ENCODE peak calls at places on chromosomes 1 and 21, in five cellular contexts. N is SK-N-SH, P is GM12878, O is K562, J is GM23338. K is an unnamed sample.
A peak's percentile ranks its signal among the peaks of the same experiment; 100 is the strongest.

GRCh38 chr1:46301406-46302090 is 1.9 kb downstream of the LRRC41 start:
- DNase-seq in N (peak; percentile 66), P (no peak), O (peak; percentile 74), J (peak; percentile 54), K (no peak)

GRCh38 chr1:39544327-39544726 is 32.3 kb downstream of the PABPC4 start:
- DNase-seq in N (no peak), P (no peak), O (no peak), J (no peak), K (no peak)

GRCh38 chr1:207077470-207078377 is 10.9 kb upstream of the C4BPB start:
- DNase-seq in N (peak; percentile 59), P (peak; percentile 53), O (peak; percentile 83), J (peak; percentile 74), K (peak; percentile 51)

GRCh38 chr1:40059960-40060337 is 19.4 kb downstream of the CAP1 start:
- DNase-seq in N (no peak), P (no peak), O (no peak), J (no peak), K (no peak)

GRCh38 chr1:173392895-173393654 is 84.1 kb upstream of the PRDX6 start:
- DNase-seq in N (no peak), P (no peak), O (no peak), J (no peak), K (peak; percentile 28)

GRCh38 chr1:156608036-156608674 is 6.9 kb upstream of the GPATCH4 start:
- DNase-seq in N (peak; percentile 65), P (peak; percentile 62), O (peak; percentile 58), J (peak; percentile 92), K (peak; percentile 66)

GRCh38 chr1:93816970-93817738 is 61.9 kb downstream of the DNTTIP2 start:
- DNase-seq in N (peak; percentile 80), P (no peak), O (no peak), J (no peak), K (no peak)

GRCh38 chr1:36248250-36248894 is 24.1 kb downstream of the THRAP3 start:
- DNase-seq in N (no peak), P (no peak), O (no peak), J (no peak), K (peak; percentile 75)

GRCh38 chr1:181090653-181091126 is 2.2 kb downstream of the IER5 start:
- DNase-seq in N (no peak), P (no peak), O (peak; percentile 49), J (no peak), K (no peak)

GRCh38 chr1:11898831-11899467 is 27.3 kb downstream of the KIAA2013 start:
- DNase-seq in N (no peak), P (no peak), O (peak; percentile 50), J (peak; percentile 83), K (no peak)

GRCh38 chr1:214216779-214217178 is 64.2 kb upstream of the SMYD2 start:
- DNase-seq in N (no peak), P (no peak), O (no peak), J (no peak), K (no peak)

GRCh38 chr1:236980673-236981072 is 23.6 kb downstream of the MT1HL1 start:
- DNase-seq in N (no peak), P (no peak), O (no peak), J (no peak), K (no peak)

GRCh38 chr1:201059871-201060555 is 36.5 kb upstream of the KIF21B start:
- DNase-seq in N (no peak), P (no peak), O (peak; percentile 37), J (no peak), K (no peak)

GRCh38 chr1:212753766-212754165 is 37.8 kb downstream of the NSL1 start:
- DNase-seq in N (no peak), P (no peak), O (no peak), J (peak; percentile 25), K (no peak)

GRCh38 chr1:7424352-7424890 is 346.7 kb upstream of the VAMP3 start:
- DNase-seq in N (no peak), P (no peak), O (no peak), J (no peak), K (no peak)

GRCh38 chr1:201461783-201462441 is 7.1 kb downstream of the PHLDA3 start:
- DNase-seq in N (no peak), P (no peak), O (peak; percentile 89), J (no peak), K (peak; percentile 68)

GRCh38 chr1:207995576-207995975 is 84.7 kb upstream of the CD34 start:
- DNase-seq in N (no peak), P (no peak), O (no peak), J (no peak), K (no peak)

GRCh38 chr1:5856246-5856815 is 135.9 kb downstream of the NPHP4 start:
- DNase-seq in N (no peak), P (no peak), O (peak; percentile 39), J (peak; percentile 14), K (peak; percentile 4)

GRCh38 chr21:43467785-43468184 is 40.9 kb upstream of the SIK1 start:
- DNase-seq in N (no peak), P (no peak), O (no peak), J (no peak), K (no peak)

GRCh38 chr1:214520544-214521165 is 30.7 kb downstream of the PTPN14 start:
- DNase-seq in N (no peak), P (no peak), O (no peak), J (no peak), K (no peak)

GRCh38 chr1:15417365-15417934 is 7.8 kb downstream of the EFHD2 start:
- DNase-seq in N (peak; percentile 41), P (no peak), O (peak; percentile 62), J (no peak), K (no peak)

GRCh38 chr1:48471603-48472576 is at the start of gene SPATA6:
- DNase-seq in N (peak; percentile 97), P (peak; percentile 24), O (peak; percentile 99), J (peak; percentile 98), K (peak; percentile 85)

GRCh38 chr1:13892671-13893325 is 192.8 kb downstream of the PRDM2 start:
- DNase-seq in N (peak; percentile 63), P (no peak), O (no peak), J (peak; percentile 56), K (no peak)

GRCh38 chr1:15173863-15174614 is 20.5 kb downstream of the TMEM51 start:
- DNase-seq in N (no peak), P (no peak), O (no peak), J (no peak), K (no peak)

GRCh38 chr1:203401151-203401550 is 50.2 kb upstream of the FMOD start:
- DNase-seq in N (no peak), P (no peak), O (no peak), J (no peak), K (no peak)

GRCh38 chr1:23194119-23194984 is 22.9 kb downstream of the HTR1D start:
- DNase-seq in N (no peak), P (no peak), O (no peak), J (no peak), K (no peak)

GRCh38 chr1:181089777-181090505 is 1.4 kb downstream of the IER5 start:
- DNase-seq in N (peak; percentile 80), P (no peak), O (peak; percentile 82), J (peak; percentile 71), K (no peak)

GRCh38 chr1:66489146-66489545 is 44.8 kb upstream of the SGIP1 start:
- DNase-seq in N (no peak), P (no peak), O (no peak), J (no peak), K (no peak)
- TF ChIP-seq REST in N (no peak), P (no peak), O (no peak), J (no peak), K (no peak)

GRCh38 chr1:54348700-54349021 is 57.5 kb downstream of the SSBP3 start:
- DNase-seq in N (no peak), P (no peak), O (no peak), J (no peak), K (no peak)

GRCh38 chr1:54350360-54350759 is 55.8 kb downstream of the SSBP3 start:
- DNase-seq in N (no peak), P (no peak), O (no peak), J (no peak), K (no peak)

GRCh38 chr1:54345116-54345515 is 61.1 kb downstream of the SSBP3 start:
- DNase-seq in N (no peak), P (no peak), O (no peak), J (no peak), K (no peak)

GRCh38 chr1:54347261-54347954 is 58.8 kb downstream of the SSBP3 start:
- DNase-seq in N (no peak), P (no peak), O (no peak), J (no peak), K (no peak)

GRCh38 chr1:54347955-54348699 is 58.1 kb downstream of the SSBP3 start:
- DNase-seq in N (no peak), P (no peak), O (no peak), J (no peak), K (no peak)
- H4K20me1 ChIP-seq in N (peaks cover 16% of the 10 kb centered on the region), P (no peaks in the 10 kb centered on the region), O (peaks cover 25% of the 10 kb centered on the region), J (peaks cover 55% of the 10 kb centered on the region), K (no peaks in the 10 kb centered on the region)

GRCh38 chr1:153510984-153511410 is 24.8 kb downstream of the S100A6 start:
- DNase-seq in N (peak; percentile 89), P (no peak), O (peak; percentile 85), J (peak; percentile 91), K (peak; percentile 70)
- TF ChIP-seq REST in N (no peak), P (no peak), O (no peak), J (no peak), K (no peak)

DNA sequence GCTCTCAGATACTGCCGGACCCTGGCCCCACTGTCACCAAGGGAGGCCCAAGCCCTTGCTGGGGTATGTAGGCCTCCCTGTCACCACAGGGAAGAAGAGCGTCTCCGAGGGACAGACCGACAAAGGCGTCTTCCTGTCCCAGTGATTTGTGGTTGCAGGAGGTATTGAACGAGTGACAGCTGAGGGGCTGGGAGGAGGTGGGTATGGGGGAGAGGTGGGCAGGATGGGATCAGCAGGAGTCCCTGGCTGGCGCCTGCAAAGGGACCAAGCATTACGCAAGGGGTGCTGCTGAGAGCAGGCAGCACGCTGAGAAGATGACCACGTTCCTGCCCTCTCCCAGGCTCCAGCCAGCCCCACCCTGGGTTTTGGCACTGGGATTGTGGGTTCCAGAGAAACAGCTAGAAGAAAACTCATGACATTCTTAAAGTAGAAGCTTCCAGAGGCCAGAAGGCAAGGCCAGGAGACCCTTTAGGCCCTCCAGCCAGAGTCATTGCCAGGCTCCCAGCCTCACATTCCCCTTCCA is 29.6 kb downstream of the LRP8 start:
- DNase-seq in N (no peak), P (no peak), O (no peak), J (no peak), K (no peak)
- H4K20me1 ChIP-seq in N (no peaks in the 10 kb centered on the region), P (no peaks in the 10 kb centered on the region), O (peaks cover 40% of the 10 kb centered on the region), J (peaks cover 42% of the 10 kb centered on the region), K (no peaks in the 10 kb centered on the region)

GRCh38 chr1:62241357-62242131 is 46.9 kb downstream of the L1TD1 start:
- DNase-seq in N (no peak), P (no peak), O (no peak), J (no peak), K (no peak)

GRCh38 chr1:62247391-62248168 is 52.9 kb downstream of the L1TD1 start:
- DNase-seq in N (peak; percentile 66), P (no peak), O (no peak), J (peak; percentile 66), K (no peak)

GRCh38 chr1:62240651-62241050 is 46.0 kb downstream of the L1TD1 start:
- DNase-seq in N (no peak), P (no peak), O (no peak), J (no peak), K (no peak)

GRCh38 chr1:62250126-62250726 is 55.6 kb downstream of the L1TD1 start:
- DNase-seq in N (peak; percentile 62), P (no peak), O (no peak), J (peak; percentile 39), K (no peak)

GRCh38 chr1:62245201-62245600 is 50.6 kb downstream of the L1TD1 start:
- DNase-seq in N (no peak), P (no peak), O (no peak), J (no peak), K (no peak)
- TF ChIP-seq REST in N (no peak), P (no peak), O (no peak), J (no peak), K (no peak)

GRCh38 chr1:8652607-8653046 is 164.8 kb downstream of the RERE start:
- DNase-seq in N (no peak), P (no peak), O (no peak), J (no peak), K (no peak)
- H4K20me1 ChIP-seq in N (peaks cover 11% of the 10 kb centered on the region), P (no peaks in the 10 kb centered on the region), O (no peaks in the 10 kb centered on the region), J (peaks cover 51% of the 10 kb centered on the region), K (peaks cover 4% of the 10 kb centered on the region)